ENCODE peak calls at places on chromosomes 7 and 10, in four cellular contexts. D is K562, V is HepG2, H is GM12878. K is an unnamed sample.

GRCh38 chr10:90969947-90970673 is 49.2 kb upstream of the ANKRD1 start:
- DNase-seq in D (no peak), V (peak), H (no peak), K (no peak)

GRCh38 chr7:232571-233455 is 40.4 kb downstream of the FAM20C start:
- DNase-seq in D (no peak), V (no peak), H (no peak), K (no peak)

GRCh38 chr10:129464251-129464650 is 2.8 kb upstream of the MGMT start:
- DNase-seq in D (no peak), V (no peak), H (no peak), K (no peak)

GRCh38 chr10:101671453-101671852 is 23.5 kb downstream of the FBXW4 start:
- DNase-seq in D (no peak), V (no peak), H (peak), K (no peak)

GRCh38 chr7:50229964-50230363 is 74.6 kb upstream of the IKZF1 start:
- DNase-seq in D (peak), V (no peak), H (no peak), K (no peak)

GRCh38 chr10:21732067-21732772 is 198.2 kb downstream of the MLLT10 start:
- DNase-seq in D (peak), V (peak), H (no peak), K (peak)

GRCh38 chr7:2037805-2038635 is 194.7 kb downstream of the MAD1L1 start:
- DNase-seq in D (no peak), V (no peak), H (peak), K (no peak)

GRCh38 chr10:107614939-107615665 is 450.6 kb upstream of the SORCS1 start:
- DNase-seq in D (no peak), V (no peak), H (no peak), K (no peak)

GRCh38 chr10:126041804-126042231 is 145.5 kb downstream of the FANK1 start:
- DNase-seq in D (no peak), V (peak), H (peak), K (peak)

GRCh38 chr10:100345570-100346330 is 1.3 kb upstream of the SCD start:
- DNase-seq in D (no peak), V (peak), H (no peak), K (no peak)

GRCh38 chr10:79162861-79163662 is 94.3 kb downstream of the ZMIZ1 start:
- DNase-seq in D (no peak), V (no peak), H (no peak), K (peak)

GRCh38 chr7:147775564-147775963 is 815.0 kb upstream of the C7orf33 start:
- DNase-seq in D (no peak), V (no peak), H (no peak), K (no peak)

GRCh38 chr10:88390041-88390440 is 193.1 kb downstream of the RNLS start:
- DNase-seq in D (no peak), V (no peak), H (no peak), K (no peak)

GRCh38 chr7:156473476-156474240 is 166.9 kb upstream of the RNF32 start:
- DNase-seq in D (peak), V (peak), H (no peak), K (peak)

GRCh38 chr10:99451499-99451788 is 21.0 kb upstream of the GOT1 start:
- DNase-seq in D (no peak), V (no peak), H (no peak), K (no peak)

GRCh38 chr7:128884561-128885369 is 22.1 kb downstream of the ATP6V1F start:
- DNase-seq in D (no peak), V (no peak), H (no peak), K (no peak)

GRCh38 chr7:81846398-81846797 is 76.6 kb upstream of the HGF start:
- DNase-seq in D (no peak), V (no peak), H (peak), K (no peak)

GRCh38 chr10:32377458-32378370 is 30.8 kb upstream of the EPC1 start:
- DNase-seq in D (peak), V (peak), H (no peak), K (no peak)

GRCh38 chr7:55073051-55073511 is 54.3 kb downstream of the EGFR start:
- DNase-seq in D (no peak), V (no peak), H (peak), K (peak)

GRCh38 chr7:130875265-130875741 is 141.3 kb upstream of the KLF14 start:
- DNase-seq in D (peak), V (peak), H (no peak), K (peak)

GRCh38 chr7:96244244-96244991 is 77.5 kb downstream of the SLC25A13 start:
- DNase-seq in D (no peak), V (no peak), H (no peak), K (no peak)

GRCh38 chr7:44396931-44397525 is 71.6 kb upstream of the CAMK2B start:
- DNase-seq in D (no peak), V (no peak), H (no peak), K (no peak)

GRCh38 chr7:143002106-143002505 is 24.8 kb downstream of the OR9A2 start:
- DNase-seq in D (no peak), V (no peak), H (no peak), K (peak)
- TF ChIP-seq ESRRA in D (no peak), V (no peak), H (no peak), K (no peak)

GRCh38 chr10:114257488-114257887 is 18.4 kb downstream of the VWA2 start:
- DNase-seq in D (no peak), V (no peak), H (no peak), K (no peak)
- TF ChIP-seq RFX5 in D (no peak), V (no peak), H (no peak), K (no peak)

GRCh38 chr7:7385421-7385820 is 150.3 kb downstream of the COL28A1 start:
- DNase-seq in D (no peak), V (no peak), H (no peak), K (no peak)
- TF ChIP-seq MAX in D (no peak), V (no peak), H (no peak), K (no peak)

GRCh38 chr10:12353399-12354027 is 4.2 kb downstream of the CAMK1D start:
- DNase-seq in D (no peak), V (no peak), H (no peak), K (no peak)
- TF ChIP-seq ESRRA in D (no peak), V (no peak), H (no peak), K (no peak)

GRCh38 chr10:116910924-116911323 is 61.6 kb downstream of the ENO4 start:
- DNase-seq in D (no peak), V (no peak), H (no peak), K (no peak)

GRCh38 chr10:116909307-116909706 is 60.0 kb downstream of the ENO4 start:
- DNase-seq in D (no peak), V (no peak), H (no peak), K (no peak)

GRCh38 chr10:116918583-116918982 is 69.3 kb downstream of the ENO4 start:
- DNase-seq in D (no peak), V (no peak), H (no peak), K (no peak)

GRCh38 chr10:116912162-116912561 is 62.9 kb downstream of the ENO4 start:
- DNase-seq in D (no peak), V (no peak), H (no peak), K (no peak)

GRCh38 chr10:116913681-116914080 is 64.4 kb downstream of the ENO4 start:
- DNase-seq in D (no peak), V (no peak), H (no peak), K (no peak)
- TF ChIP-seq RFX5 in D (no peak), V (no peak), H (no peak), K (no peak)

K was measured in A549.